ENCODE peak calls at places on chromosomes 13 and 19, in five cellular contexts. One of them, this sample, is unnamed.

GRCh38 chr13:114053026-114053425 is 79.2 kb upstream of the C13orf46 start:
- DNase-seq in fibroblast of lung: peak; percentile 85
- DNase-seq in psoas muscle: no peak
- DNase-seq in A549: no peak
- DNase-seq in lower lobe of right lung: no peak
- DNase-seq in this sample: peak; percentile 74

GRCh38 chr19:7168941-7169340 is 99.4 kb downstream of the ZNF557 start:
- DNase-seq in fibroblast of lung: peak; percentile 39
- DNase-seq in A549: no peak
- DNase-seq in lower lobe of right lung: no peak
- DNase-seq in psoas muscle: no peak
- DNase-seq in this sample: peak; percentile 22

GRCh38 chr19:708154-709141 is at the start of gene PALM:
- DNase-seq in psoas muscle: no peak
- DNase-seq in fibroblast of lung: no peak
- DNase-seq in A549: no peak
- DNase-seq in lower lobe of right lung: no peak
- DNase-seq in this sample: no peak

GRCh38 chr19:52527954-52528326 is 472 bp downstream of the ZNF808 start:
- DNase-seq in fibroblast of lung: peak; percentile 2
- DNase-seq in A549: no peak
- DNase-seq in lower lobe of right lung: peak; percentile 50
- DNase-seq in psoas muscle: peak; percentile 49
- DNase-seq in this sample: no peak

GRCh38 chr13:20566424-20566916 is 487 bp upstream of the IFT88 start:
- DNase-seq in fibroblast of lung: peak; percentile 84
- DNase-seq in A549: peak; percentile 76
- DNase-seq in psoas muscle: no peak
- DNase-seq in lower lobe of right lung: no peak
- DNase-seq in this sample: peak; percentile 76

GRCh38 chr13:39603424-39603947 is 493 bp upstream of the LHFPL6 start:
- DNase-seq in psoas muscle: no peak
- DNase-seq in A549: peak; percentile 5
- DNase-seq in lower lobe of right lung: no peak
- DNase-seq in fibroblast of lung: peak; percentile 34
- DNase-seq in this sample: peak; percentile 21

GRCh38 chr19:30325657-30326056 is 46.5 kb upstream of the ZNF536 start:
- DNase-seq in lower lobe of right lung: no peak
- DNase-seq in psoas muscle: no peak
- DNase-seq in A549: no peak
- DNase-seq in fibroblast of lung: no peak
- DNase-seq in this sample: no peak

GRCh38 chr19:5913739-5914357 is at the start of gene CAPS:
- DNase-seq in A549: peak; percentile 50
- DNase-seq in psoas muscle: no peak
- DNase-seq in lower lobe of right lung: peak; percentile 88
- DNase-seq in fibroblast of lung: peak; percentile 64
- DNase-seq in this sample: peak; percentile 44

GRCh38 chr13:25911020-25911419 is 140.8 kb downstream of the SHISA2 start:
- DNase-seq in lower lobe of right lung: no peak
- DNase-seq in A549: no peak
- DNase-seq in psoas muscle: no peak
- DNase-seq in fibroblast of lung: no peak
- DNase-seq in this sample: no peak

GRCh38 chr13:64332048-64332447 is 2898.1 kb downstream of the PCDH9 start:
- DNase-seq in psoas muscle: no peak
- DNase-seq in fibroblast of lung: peak; percentile 14
- DNase-seq in lower lobe of right lung: no peak
- DNase-seq in A549: no peak
- DNase-seq in this sample: peak; percentile 18

GRCh38 chr19:4140237-4140711 is 13.2 kb upstream of the CREB3L3 start:
- DNase-seq in A549: peak; percentile 89
- DNase-seq in lower lobe of right lung: peak; percentile 56
- DNase-seq in psoas muscle: no peak
- DNase-seq in fibroblast of lung: peak; percentile 59
- DNase-seq in this sample: peak; percentile 34

GRCh38 chr19:10290876-10291553 is 1.3 kb downstream of the ICAM5 start:
- DNase-seq in A549: peak; percentile 58
- DNase-seq in psoas muscle: peak; percentile 64
- DNase-seq in lower lobe of right lung: peak; percentile 90
- DNase-seq in fibroblast of lung: no peak
- DNase-seq in this sample: no peak

GRCh38 chr13:106986033-106986484 is 418.1 kb upstream of the ARGLU1 start:
- DNase-seq in psoas muscle: no peak
- DNase-seq in lower lobe of right lung: no peak
- DNase-seq in fibroblast of lung: peak; percentile 26
- DNase-seq in A549: no peak
- DNase-seq in this sample: peak; percentile 20

GRCh38 chr13:25468330-25469178 is 96.8 kb downstream of the ATP8A2 start:
- DNase-seq in A549: no peak
- DNase-seq in psoas muscle: no peak
- DNase-seq in fibroblast of lung: peak; percentile 54
- DNase-seq in lower lobe of right lung: no peak
- DNase-seq in this sample: peak; percentile 20

GRCh38 chr13:39038569-39038898 is 278 bp downstream of the NHLRC3 start:
- DNase-seq in lower lobe of right lung: no peak
- DNase-seq in A549: peak; percentile 10
- DNase-seq in psoas muscle: no peak
- DNase-seq in fibroblast of lung: no peak
- DNase-seq in this sample: peak; percentile 25

GRCh38 chr19:40714519-40715299 is 2.0 kb downstream of the COQ8B start:
- DNase-seq in A549: peak; percentile 97
- DNase-seq in fibroblast of lung: peak; percentile 90
- DNase-seq in lower lobe of right lung: peak; percentile 95
- DNase-seq in psoas muscle: peak; percentile 96
- DNase-seq in this sample: peak; percentile 86

GRCh38 chr19:10891360-10892108 is 20.2 kb downstream of the CARM1 start:
- DNase-seq in psoas muscle: no peak
- DNase-seq in lower lobe of right lung: no peak
- DNase-seq in A549: no peak
- DNase-seq in fibroblast of lung: no peak
- DNase-seq in this sample: no peak

GRCh38 chr13:93279982-93280381 is 53.4 kb downstream of the GPC6 start:
- DNase-seq in fibroblast of lung: no peak
- DNase-seq in psoas muscle: no peak
- DNase-seq in lower lobe of right lung: no peak
- DNase-seq in A549: no peak
- DNase-seq in this sample: no peak

GRCh38 chr19:3710265-3710812 is 2.2 kb downstream of the TJP3 start:
- DNase-seq in lower lobe of right lung: peak; percentile 96
- DNase-seq in psoas muscle: peak; percentile 76
- DNase-seq in fibroblast of lung: peak; percentile 40
- DNase-seq in A549: peak; percentile 93
- DNase-seq in this sample: no peak

GRCh38 chr13:26228080-26228479 is 6.0 kb upstream of the RNF6 start:
- DNase-seq in psoas muscle: no peak
- DNase-seq in lower lobe of right lung: no peak
- DNase-seq in A549: no peak
- DNase-seq in fibroblast of lung: no peak
- DNase-seq in this sample: no peak

GRCh38 chr13:27631665-27632064 is 10.0 kb downstream of the POLR1D start:
- DNase-seq in lower lobe of right lung: no peak
- DNase-seq in fibroblast of lung: no peak
- DNase-seq in A549: no peak
- DNase-seq in psoas muscle: no peak
- DNase-seq in this sample: no peak

GRCh38 chr19:3057275-3057714 is 5.0 kb downstream of the TLE5 start:
- DNase-seq in fibroblast of lung: peak; percentile 74
- DNase-seq in A549: peak; percentile 62
- DNase-seq in lower lobe of right lung: peak; percentile 85
- DNase-seq in psoas muscle: peak; percentile 97
- DNase-seq in this sample: peak; percentile 56

GRCh38 chr13:29362849-29363604 is 232.5 kb downstream of the SLC7A1 start:
- DNase-seq in psoas muscle: no peak
- DNase-seq in A549: peak; percentile 45
- DNase-seq in lower lobe of right lung: no peak
- DNase-seq in fibroblast of lung: peak; percentile 30
- DNase-seq in this sample: peak; percentile 10

GRCh38 chr19:14383898-14384669 is 2.8 kb downstream of the ADGRE5 start:
- DNase-seq in fibroblast of lung: peak; percentile 62
- DNase-seq in A549: no peak
- DNase-seq in psoas muscle: peak; percentile 68
- DNase-seq in lower lobe of right lung: peak; percentile 65
- DNase-seq in this sample: peak; percentile 36

GRCh38 chr19:53942001-53942786 is 20.5 kb upstream of the CACNG8 start:
- DNase-seq in fibroblast of lung: no peak
- DNase-seq in lower lobe of right lung: no peak
- DNase-seq in A549: peak; percentile 71
- DNase-seq in psoas muscle: no peak
- DNase-seq in this sample: no peak

GRCh38 chr13:112477070-112477619 is 101.0 kb downstream of the SPACA7 start:
- DNase-seq in lower lobe of right lung: no peak
- DNase-seq in A549: no peak
- DNase-seq in psoas muscle: no peak
- DNase-seq in fibroblast of lung: no peak
- DNase-seq in this sample: no peak

GRCh38 chr19:44748426-44749254 is at the start of gene BCL3:
- DNase-seq in psoas muscle: peak; percentile 85
- DNase-seq in A549: peak; percentile 89
- DNase-seq in lower lobe of right lung: peak; percentile 86
- DNase-seq in fibroblast of lung: no peak
- DNase-seq in this sample: no peak

GRCh38 chr13:103466761-103467160 is 400.5 kb upstream of the SLC10A2 start:
- DNase-seq in psoas muscle: no peak
- DNase-seq in A549: peak; percentile 10
- DNase-seq in lower lobe of right lung: no peak
- DNase-seq in fibroblast of lung: no peak
- DNase-seq in this sample: no peak

GRCh38 chr19:20039203-20039723 is at the start of gene ZNF682:
- DNase-seq in psoas muscle: peak; percentile 94
- DNase-seq in A549: no peak
- DNase-seq in lower lobe of right lung: peak; percentile 91
- DNase-seq in fibroblast of lung: peak; percentile 91
- DNase-seq in this sample: peak; percentile 85

GRCh38 chr13:44762946-44763345 is 186.8 kb upstream of the TSC22D1 start:
- DNase-seq in lower lobe of right lung: no peak
- DNase-seq in psoas muscle: no peak
- DNase-seq in fibroblast of lung: peak; percentile 55
- DNase-seq in A549: no peak
- DNase-seq in this sample: peak; percentile 39
- H3K4me1 ChIP-seq in lower lobe of right lung: peaks cover 6% of the 10 kb centered on the region
- H3K4me1 ChIP-seq in psoas muscle: no peaks in the 10 kb centered on the region
- H3K4me1 ChIP-seq in fibroblast of lung: peaks cover 3% of the 10 kb centered on the region
- H3K4me1 ChIP-seq in A549: peaks cover 21% of the 10 kb centered on the region
- H3K4me1 ChIP-seq in this sample: peaks cover 42% of the 10 kb centered on the region

GRCh38 chr13:99214691-99215090 is 14.0 kb downstream of the UBAC2 start:
- DNase-seq in psoas muscle: no peak
- DNase-seq in A549: no peak
- DNase-seq in fibroblast of lung: no peak
- DNase-seq in lower lobe of right lung: no peak
- DNase-seq in this sample: no peak
- H3K4me3 ChIP-seq in psoas muscle: no peak overlapping the region
- H3K4me3 ChIP-seq in A549: no peak overlapping the region
- H3K4me3 ChIP-seq in fibroblast of lung: no peak overlapping the region
- H3K4me3 ChIP-seq in lower lobe of right lung: no peak overlapping the region
- H3K4me3 ChIP-seq in this sample: no peak overlapping the region

GRCh38 chr19:35134601-35135091 is at the start of gene LGI4:
- DNase-seq in psoas muscle: peak; percentile 63
- DNase-seq in lower lobe of right lung: no peak
- DNase-seq in fibroblast of lung: no peak
- DNase-seq in A549: no peak
- DNase-seq in this sample: no peak
- H3K27ac ChIP-seq in psoas muscle: peak within 1 kb of the TSS; percentile 97
- H3K27ac ChIP-seq in lower lobe of right lung: peak within 1 kb of the TSS; percentile 46
- H3K27ac ChIP-seq in fibroblast of lung: no peak within 1 kb of the TSS
- H3K27ac ChIP-seq in A549: no peak within 1 kb of the TSS
- H3K27ac ChIP-seq in this sample: no peak within 1 kb of the TSS

DNA sequence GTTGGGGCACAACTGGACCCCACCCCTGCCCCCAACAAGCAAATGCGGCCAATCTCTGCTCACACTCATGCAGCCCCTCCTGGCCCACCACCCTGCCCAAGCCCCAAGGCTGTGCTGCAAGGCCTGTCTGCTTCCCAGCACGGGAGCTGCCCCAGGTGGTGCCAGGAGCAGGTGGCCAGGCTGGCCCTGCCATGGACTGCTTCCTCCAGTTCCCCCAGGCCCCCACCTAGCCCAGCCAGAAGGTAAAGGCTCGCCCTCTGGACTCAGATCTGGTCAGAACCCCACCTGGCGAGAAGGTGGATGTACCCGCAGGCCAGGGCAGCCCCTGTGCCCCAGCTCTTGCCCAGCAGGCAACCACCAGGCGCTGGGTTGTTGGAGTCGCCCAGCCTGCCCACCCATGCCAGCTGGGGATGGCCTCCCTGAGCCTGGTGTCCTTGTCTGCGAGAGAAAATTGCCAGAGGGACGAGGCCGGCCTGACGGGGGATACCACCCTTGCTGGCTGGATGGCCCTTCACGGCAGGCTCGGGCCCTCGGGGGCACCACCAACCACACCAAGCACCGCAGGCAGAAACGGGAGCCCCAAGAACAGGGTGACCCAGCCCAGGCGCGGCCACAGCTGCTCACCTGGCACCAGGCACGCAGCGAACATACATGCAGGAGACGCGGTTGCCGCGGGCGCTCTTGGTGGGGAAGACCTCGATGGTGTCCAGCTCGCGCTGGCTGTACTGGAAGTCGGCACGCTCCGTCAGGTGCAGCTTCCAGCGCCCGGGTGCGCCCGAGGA is 4.5 kb downstream of the ABHD17A start:
- DNase-seq in lower lobe of right lung: no peak
- DNase-seq in A549: no peak
- DNase-seq in psoas muscle: no peak
- DNase-seq in fibroblast of lung: no peak
- DNase-seq in this sample: no peak
- H3K4me1 ChIP-seq in lower lobe of right lung: peaks cover 50% of the 10 kb centered on the region
- H3K4me1 ChIP-seq in A549: peaks cover 10% of the 10 kb centered on the region
- H3K4me1 ChIP-seq in psoas muscle: peaks cover 34% of the 10 kb centered on the region
- H3K4me1 ChIP-seq in fibroblast of lung: peaks cover 12% of the 10 kb centered on the region
- H3K4me1 ChIP-seq in this sample: peaks cover 30% of the 10 kb centered on the region

DNA sequence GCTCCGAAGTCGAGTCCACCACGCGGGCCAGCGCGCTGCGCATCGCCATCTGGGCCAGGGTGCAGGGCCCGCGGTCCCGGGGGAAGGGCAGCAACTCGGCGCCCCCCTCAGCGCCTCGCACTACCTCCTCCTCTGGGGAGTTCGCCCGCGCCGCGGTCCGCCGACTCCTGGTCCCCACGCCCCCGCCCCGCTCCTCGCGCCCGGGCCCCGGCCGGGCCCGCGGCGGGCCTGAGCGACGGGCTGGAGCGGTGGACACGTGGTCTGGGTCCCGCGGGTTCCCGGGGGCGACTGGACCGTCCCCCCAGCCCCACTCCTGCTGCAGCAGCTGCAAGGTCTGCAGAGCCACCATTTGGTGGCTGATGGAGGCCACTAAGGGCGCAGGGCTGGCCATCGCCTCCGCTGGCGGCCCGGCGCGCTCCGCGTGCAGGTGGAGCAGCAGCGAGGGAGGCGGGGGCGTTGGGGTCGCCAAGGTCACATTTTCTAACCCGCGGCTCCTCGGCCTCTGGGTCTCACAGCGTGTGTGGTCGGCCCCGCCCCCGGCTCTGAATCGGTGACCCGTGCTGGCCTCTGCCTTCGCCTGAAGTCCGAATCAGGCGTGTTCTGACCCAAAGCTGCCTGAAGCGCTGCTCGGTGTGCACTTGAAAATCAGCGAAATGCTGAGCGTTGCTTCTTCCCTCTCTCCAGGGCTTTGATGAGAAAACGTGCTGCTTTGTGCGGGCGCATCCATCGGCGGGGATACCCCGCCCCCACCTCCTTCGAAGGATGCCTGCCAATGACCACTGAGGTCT is at the start of gene DLEU7:
- DNase-seq in psoas muscle: peak; percentile 49
- DNase-seq in fibroblast of lung: peak; percentile 4
- DNase-seq in A549: no peak
- DNase-seq in lower lobe of right lung: no peak
- DNase-seq in this sample: no peak
- H3K4me3 ChIP-seq in psoas muscle: peak within 1 kb of the TSS; percentile 55
- H3K4me3 ChIP-seq in fibroblast of lung: no peak within 1 kb of the TSS
- H3K4me3 ChIP-seq in A549: no peak within 1 kb of the TSS
- H3K4me3 ChIP-seq in lower lobe of right lung: peak within 1 kb of the TSS; percentile 23
- H3K4me3 ChIP-seq in this sample: peak within 1 kb of the TSS; percentile 40

This sample was measured in astrocyte.